ENCODE peak calls at places on chromosomes 7 and 10, in six cellular contexts. One of them, this sample, is unnamed.

GRCh38 chr7:149448961-149449360 is 11.9 kb downstream of the ZNF777 start:
- DNase-seq in upper lobe of right lung: no peak
- DNase-seq in nephron progenitor cell: no peak
- DNase-seq in Peyer's patch: no peak
- DNase-seq in HepG2: no peak
- DNase-seq in fibroblast of mammary gland: no peak
- DNase-seq in this sample: no peak

GRCh38 chr7:15330943-15331342 is 230.9 kb downstream of the AGMO start:
- DNase-seq in upper lobe of right lung: no peak
- DNase-seq in nephron progenitor cell: no peak
- DNase-seq in Peyer's patch: no peak
- DNase-seq in HepG2: no peak
- DNase-seq in fibroblast of mammary gland: no peak
- DNase-seq in this sample: no peak

GRCh38 chr7:132381742-132382472 is 194.4 kb downstream of the PLXNA4 start:
- DNase-seq in upper lobe of right lung: no peak
- DNase-seq in nephron progenitor cell: no peak
- DNase-seq in Peyer's patch: no peak
- DNase-seq in HepG2: peak
- DNase-seq in fibroblast of mammary gland: no peak
- DNase-seq in this sample: no peak

GRCh38 chr10:50610364-50610763 is 13.4 kb downstream of the SGMS1 start:
- DNase-seq in upper lobe of right lung: no peak
- DNase-seq in nephron progenitor cell: no peak
- DNase-seq in Peyer's patch: no peak
- DNase-seq in HepG2: no peak
- DNase-seq in fibroblast of mammary gland: no peak
- DNase-seq in this sample: no peak

GRCh38 chr10:70849582-70850016 is 33.9 kb downstream of the SGPL1 start:
- DNase-seq in upper lobe of right lung: no peak
- DNase-seq in nephron progenitor cell: no peak
- DNase-seq in Peyer's patch: no peak
- DNase-seq in HepG2: peak
- DNase-seq in fibroblast of mammary gland: peak
- DNase-seq in this sample: no peak

GRCh38 chr7:117401293-117402002 is 25.8 kb downstream of the ASZ1 start:
- DNase-seq in upper lobe of right lung: no peak
- DNase-seq in nephron progenitor cell: no peak
- DNase-seq in Peyer's patch: no peak
- DNase-seq in HepG2: peak
- DNase-seq in fibroblast of mammary gland: no peak
- DNase-seq in this sample: no peak

GRCh38 chr7:83732305-83732704 is 83.4 kb upstream of the SEMA3E start:
- DNase-seq in upper lobe of right lung: no peak
- DNase-seq in nephron progenitor cell: no peak
- DNase-seq in Peyer's patch: no peak
- DNase-seq in HepG2: no peak
- DNase-seq in fibroblast of mammary gland: no peak
- DNase-seq in this sample: no peak

GRCh38 chr7:117666019-117666418 is 186.2 kb downstream of the CFTR start:
- DNase-seq in upper lobe of right lung: no peak
- DNase-seq in nephron progenitor cell: no peak
- DNase-seq in Peyer's patch: no peak
- DNase-seq in HepG2: no peak
- DNase-seq in fibroblast of mammary gland: peak
- DNase-seq in this sample: no peak

GRCh38 chr10:71234970-71235681 is 22.8 kb downstream of the UNC5B start:
- DNase-seq in upper lobe of right lung: peak
- DNase-seq in nephron progenitor cell: peak
- DNase-seq in Peyer's patch: no peak
- DNase-seq in HepG2: no peak
- DNase-seq in fibroblast of mammary gland: peak
- DNase-seq in this sample: no peak

GRCh38 chr10:129961274-129961839 is 2.7 kb downstream of the EBF3 start:
- DNase-seq in upper lobe of right lung: no peak
- DNase-seq in nephron progenitor cell: no peak
- DNase-seq in Peyer's patch: no peak
- DNase-seq in HepG2: no peak
- DNase-seq in fibroblast of mammary gland: peak
- DNase-seq in this sample: no peak

GRCh38 chr10:87505366-87506113 is 847 bp downstream of the MINPP1 start:
- DNase-seq in upper lobe of right lung: peak
- DNase-seq in nephron progenitor cell: peak
- DNase-seq in Peyer's patch: peak
- DNase-seq in HepG2: peak
- DNase-seq in fibroblast of mammary gland: peak
- DNase-seq in this sample: peak

GRCh38 chr10:128047337-128047736 is 78.9 kb downstream of the MKI67 start:
- DNase-seq in upper lobe of right lung: peak
- DNase-seq in nephron progenitor cell: peak
- DNase-seq in Peyer's patch: peak
- DNase-seq in HepG2: no peak
- DNase-seq in fibroblast of mammary gland: no peak
- DNase-seq in this sample: no peak

GRCh38 chr10:88810196-88810961 is 7.8 kb downstream of the LIPM start:
- DNase-seq in upper lobe of right lung: no peak
- DNase-seq in nephron progenitor cell: peak
- DNase-seq in Peyer's patch: no peak
- DNase-seq in HepG2: peak
- DNase-seq in fibroblast of mammary gland: peak
- DNase-seq in this sample: no peak

GRCh38 chr7:20005081-20005480 is 212.1 kb downstream of the MACC1 start:
- DNase-seq in upper lobe of right lung: no peak
- DNase-seq in nephron progenitor cell: no peak
- DNase-seq in Peyer's patch: no peak
- DNase-seq in HepG2: no peak
- DNase-seq in fibroblast of mammary gland: no peak
- DNase-seq in this sample: no peak

GRCh38 chr7:107078517-107078966 is 34.0 kb downstream of the PRKAR2B start:
- DNase-seq in upper lobe of right lung: peak
- DNase-seq in nephron progenitor cell: no peak
- DNase-seq in Peyer's patch: no peak
- DNase-seq in HepG2: no peak
- DNase-seq in fibroblast of mammary gland: peak
- DNase-seq in this sample: no peak

GRCh38 chr10:98956576-98957260 is 278.9 kb downstream of the HPSE2 start:
- DNase-seq in upper lobe of right lung: no peak
- DNase-seq in nephron progenitor cell: no peak
- DNase-seq in Peyer's patch: no peak
- DNase-seq in HepG2: no peak
- DNase-seq in fibroblast of mammary gland: peak
- DNase-seq in this sample: no peak

GRCh38 chr10:17564911-17565310 is 52.3 kb downstream of the HACD1 start:
- DNase-seq in upper lobe of right lung: no peak
- DNase-seq in nephron progenitor cell: no peak
- DNase-seq in Peyer's patch: no peak
- DNase-seq in HepG2: no peak
- DNase-seq in fibroblast of mammary gland: no peak
- DNase-seq in this sample: no peak

GRCh38 chr7:10300557-10300956 is 673.1 kb upstream of the PHF14 start:
- DNase-seq in upper lobe of right lung: no peak
- DNase-seq in nephron progenitor cell: no peak
- DNase-seq in Peyer's patch: no peak
- DNase-seq in HepG2: no peak
- DNase-seq in fibroblast of mammary gland: no peak
- DNase-seq in this sample: no peak

GRCh38 chr10:53108317-53108934 is 335.8 kb upstream of the MBL2 start:
- DNase-seq in upper lobe of right lung: no peak
- DNase-seq in nephron progenitor cell: no peak
- DNase-seq in Peyer's patch: no peak
- DNase-seq in HepG2: no peak
- DNase-seq in fibroblast of mammary gland: no peak
- DNase-seq in this sample: no peak

GRCh38 chr7:44393238-44394111 is 68.1 kb upstream of the CAMK2B start:
- DNase-seq in upper lobe of right lung: no peak
- DNase-seq in nephron progenitor cell: no peak
- DNase-seq in Peyer's patch: no peak
- DNase-seq in HepG2: no peak
- DNase-seq in fibroblast of mammary gland: no peak
- DNase-seq in this sample: no peak

GRCh38 chr7:107860981-107861652 is 29.9 kb upstream of the DLD start:
- DNase-seq in upper lobe of right lung: no peak
- DNase-seq in nephron progenitor cell: no peak
- DNase-seq in Peyer's patch: no peak
- DNase-seq in HepG2: no peak
- DNase-seq in fibroblast of mammary gland: no peak
- DNase-seq in this sample: no peak

GRCh38 chr10:14450041-14450491 is 119.3 kb upstream of the FRMD4A start:
- DNase-seq in upper lobe of right lung: no peak
- DNase-seq in nephron progenitor cell: no peak
- DNase-seq in Peyer's patch: no peak
- DNase-seq in HepG2: no peak
- DNase-seq in fibroblast of mammary gland: no peak
- DNase-seq in this sample: no peak

GRCh38 chr10:132836832-132837540 is 51.0 kb upstream of the NKX6-2 start:
- DNase-seq in upper lobe of right lung: peak
- DNase-seq in nephron progenitor cell: peak
- DNase-seq in Peyer's patch: peak
- DNase-seq in HepG2: peak
- DNase-seq in fibroblast of mammary gland: peak
- DNase-seq in this sample: peak

GRCh38 chr10:133235891-133236321 is 1.7 kb upstream of the VENTX start:
- DNase-seq in upper lobe of right lung: no peak
- DNase-seq in nephron progenitor cell: no peak
- DNase-seq in Peyer's patch: no peak
- DNase-seq in HepG2: no peak
- DNase-seq in fibroblast of mammary gland: no peak
- DNase-seq in this sample: no peak

GRCh38 chr7:87574630-87575029 is 26.1 kb downstream of the ABCB1 start:
- DNase-seq in upper lobe of right lung: no peak
- DNase-seq in nephron progenitor cell: no peak
- DNase-seq in Peyer's patch: no peak
- DNase-seq in HepG2: peak
- DNase-seq in fibroblast of mammary gland: peak
- DNase-seq in this sample: no peak

GRCh38 chr10:104648421-104648820 is 7.3 kb downstream of the SORCS3 start:
- DNase-seq in upper lobe of right lung: no peak
- DNase-seq in nephron progenitor cell: no peak
- DNase-seq in Peyer's patch: no peak
- DNase-seq in HepG2: no peak
- DNase-seq in fibroblast of mammary gland: peak
- DNase-seq in this sample: no peak

DNA sequence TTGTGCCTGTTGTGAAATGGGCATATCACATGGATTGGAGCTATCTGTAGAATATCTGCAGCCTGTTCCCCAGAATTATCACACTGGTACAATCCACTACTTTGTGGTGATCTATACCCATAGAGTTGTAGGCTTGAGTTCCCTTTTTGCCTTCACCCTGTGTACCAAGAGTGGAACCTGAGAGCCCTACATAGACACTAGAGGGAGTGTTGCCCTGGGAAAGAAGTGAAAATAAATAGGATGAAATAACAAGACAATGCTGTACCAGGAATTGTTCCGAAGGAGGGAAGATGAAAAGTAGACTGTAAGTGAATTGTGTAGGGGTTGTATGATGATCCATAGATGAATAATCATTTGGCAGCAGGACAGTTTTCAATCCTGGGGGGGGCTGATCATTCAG is 9.0 kb downstream of the SORCS3 start:
- DNase-seq in upper lobe of right lung: no peak
- DNase-seq in nephron progenitor cell: no peak
- DNase-seq in Peyer's patch: no peak
- DNase-seq in HepG2: no peak
- DNase-seq in fibroblast of mammary gland: no peak
- DNase-seq in this sample: no peak
- TF ChIP-seq CTCF in upper lobe of right lung: peak
- TF ChIP-seq CTCF in nephron progenitor cell: peak
- TF ChIP-seq CTCF in Peyer's patch: no peak
- TF ChIP-seq CTCF in HepG2: no peak
- TF ChIP-seq CTCF in fibroblast of mammary gland: peak
- TF ChIP-seq CTCF in this sample: peak

GRCh38 chr10:43390791-43391190 is 18.2 kb downstream of the HNRNPF start:
- DNase-seq in upper lobe of right lung: no peak
- DNase-seq in nephron progenitor cell: peak
- DNase-seq in Peyer's patch: no peak
- DNase-seq in HepG2: peak
- DNase-seq in fibroblast of mammary gland: peak
- DNase-seq in this sample: no peak
- TF ChIP-seq CTCF in upper lobe of right lung: peak
- TF ChIP-seq CTCF in nephron progenitor cell: peak
- TF ChIP-seq CTCF in Peyer's patch: peak
- TF ChIP-seq CTCF in HepG2: peak
- TF ChIP-seq CTCF in fibroblast of mammary gland: peak
- TF ChIP-seq CTCF in this sample: peak

DNA sequence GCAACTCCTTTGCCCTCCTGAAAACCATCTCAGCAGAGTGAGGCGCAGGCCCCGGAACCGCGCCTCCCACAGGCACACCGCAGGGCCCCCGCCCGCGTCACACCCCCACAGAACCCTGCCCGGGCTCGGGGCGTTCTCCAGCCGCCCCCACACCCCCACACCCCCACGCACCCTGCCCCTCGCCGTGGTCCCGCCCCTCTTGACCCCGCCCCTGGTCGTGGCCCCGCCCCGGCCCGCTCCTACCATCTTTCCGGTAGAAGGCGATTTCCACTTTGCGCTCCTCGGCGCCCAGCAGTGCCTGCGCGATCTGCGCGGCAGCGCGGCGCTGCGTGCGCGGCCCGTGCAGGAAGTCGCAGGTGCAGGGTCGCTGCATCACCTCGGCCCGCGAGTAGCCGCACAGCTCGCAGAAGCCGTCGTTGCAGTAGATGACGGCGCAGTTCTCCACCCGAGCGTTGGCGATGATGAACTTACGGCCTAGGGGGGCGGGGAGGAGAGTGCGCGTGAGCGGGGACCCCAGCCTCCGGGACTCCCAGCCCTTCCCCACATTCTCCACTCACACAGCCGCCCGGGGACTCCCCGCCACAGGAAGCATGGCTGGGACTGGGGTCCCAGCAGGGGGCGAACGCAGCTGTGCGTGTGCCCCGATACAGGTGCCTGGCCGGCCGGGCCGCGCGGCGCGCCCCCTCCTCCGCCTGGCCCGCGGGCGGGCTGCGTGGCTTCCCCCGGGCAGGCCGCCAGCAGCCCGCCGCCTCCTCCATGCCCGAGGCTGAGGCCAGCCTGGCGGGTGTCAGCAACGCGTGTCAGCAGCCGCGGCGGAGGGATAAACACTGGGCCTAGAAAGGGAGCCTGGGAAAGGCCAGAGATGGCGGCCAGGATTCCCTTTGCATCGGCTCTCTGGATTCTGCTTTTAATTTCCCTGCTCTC is 3.4 kb downstream of the KCNH2 start:
- DNase-seq in upper lobe of right lung: peak
- DNase-seq in nephron progenitor cell: peak
- DNase-seq in Peyer's patch: peak
- DNase-seq in HepG2: no peak
- DNase-seq in fibroblast of mammary gland: no peak
- DNase-seq in this sample: no peak
- TF ChIP-seq CTCF in upper lobe of right lung: no peak
- TF ChIP-seq CTCF in nephron progenitor cell: peak
- TF ChIP-seq CTCF in Peyer's patch: peak
- TF ChIP-seq CTCF in HepG2: peak
- TF ChIP-seq CTCF in fibroblast of mammary gland: no peak
- TF ChIP-seq CTCF in this sample: peak

DNA sequence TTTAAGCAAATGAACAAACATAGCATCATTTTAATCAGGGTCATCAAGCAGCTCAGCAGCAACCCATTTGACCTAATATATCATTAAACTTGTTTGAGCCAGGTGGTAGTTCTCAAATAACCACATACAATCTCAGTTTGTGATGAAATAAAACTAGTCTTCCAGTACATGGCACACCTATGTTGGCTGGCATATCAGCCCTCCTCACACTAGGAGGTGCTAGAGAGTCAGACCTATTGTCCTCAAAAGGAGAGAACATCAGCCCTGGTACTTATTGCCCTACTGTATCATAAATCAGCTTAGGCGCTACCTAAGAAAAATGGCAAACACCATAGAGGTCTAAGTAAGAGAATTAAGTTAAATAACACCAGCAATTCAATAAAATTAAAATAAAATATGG is 81.7 kb downstream of the CABCOCO1 start:
- DNase-seq in upper lobe of right lung: no peak
- DNase-seq in nephron progenitor cell: no peak
- DNase-seq in Peyer's patch: no peak
- DNase-seq in HepG2: no peak
- DNase-seq in fibroblast of mammary gland: peak
- DNase-seq in this sample: no peak
- TF ChIP-seq CTCF in upper lobe of right lung: no peak
- TF ChIP-seq CTCF in nephron progenitor cell: peak
- TF ChIP-seq CTCF in Peyer's patch: no peak
- TF ChIP-seq CTCF in HepG2: peak
- TF ChIP-seq CTCF in fibroblast of mammary gland: peak
- TF ChIP-seq CTCF in this sample: peak

This sample was measured in neural crest cell.